ENCODE peak calls at places on chromosomes 4 and X, in six cellular contexts. One of them, this sample, is unnamed.

GRCh38 chrX:108437789-108438623 is at the start of gene COL4A6:
- DNase-seq in cardiac fibroblast: no peak
- DNase-seq in right atrium auricular region: no peak
- DNase-seq in lung: no peak
- DNase-seq in heart left ventricle: no peak
- DNase-seq in upper lobe of right lung: peak
- DNase-seq in this sample: peak

GRCh38 chrX:153380691-153381090 is 20.5 kb downstream of the PNMA6E start:
- DNase-seq in cardiac fibroblast: no peak
- DNase-seq in right atrium auricular region: no peak
- DNase-seq in lung: no peak
- DNase-seq in heart left ventricle: no peak
- DNase-seq in upper lobe of right lung: no peak
- DNase-seq in this sample: no peak

GRCh38 chr4:108702960-108703359 is 52.6 kb downstream of the OSTC start:
- DNase-seq in cardiac fibroblast: no peak
- DNase-seq in right atrium auricular region: no peak
- DNase-seq in lung: no peak
- DNase-seq in heart left ventricle: no peak
- DNase-seq in upper lobe of right lung: no peak
- DNase-seq in this sample: no peak

GRCh38 chrX:340641-341423 is 22.2 kb upstream of the GTPBP6 start:
- DNase-seq in cardiac fibroblast: no peak
- DNase-seq in right atrium auricular region: no peak
- DNase-seq in lung: no peak
- DNase-seq in heart left ventricle: no peak
- DNase-seq in upper lobe of right lung: peak
- DNase-seq in this sample: no peak

GRCh38 chr4:44145868-44146267 is 302.7 kb downstream of the KCTD8 start:
- DNase-seq in cardiac fibroblast: peak
- DNase-seq in right atrium auricular region: no peak
- DNase-seq in lung: no peak
- DNase-seq in heart left ventricle: no peak
- DNase-seq in upper lobe of right lung: no peak
- DNase-seq in this sample: peak

GRCh38 chrX:107526141-107526540 is 76.7 kb downstream of the FRMPD3 start:
- DNase-seq in cardiac fibroblast: no peak
- DNase-seq in right atrium auricular region: no peak
- DNase-seq in lung: no peak
- DNase-seq in heart left ventricle: no peak
- DNase-seq in upper lobe of right lung: no peak
- DNase-seq in this sample: no peak

GRCh38 chr4:129043523-129043922 is 49.8 kb downstream of the SCLT1 start:
- DNase-seq in cardiac fibroblast: peak
- DNase-seq in right atrium auricular region: no peak
- DNase-seq in lung: no peak
- DNase-seq in heart left ventricle: no peak
- DNase-seq in upper lobe of right lung: no peak
- DNase-seq in this sample: peak

GRCh38 chrX:115547448-115547847 is 13.5 kb upstream of the PLS3 start:
- DNase-seq in cardiac fibroblast: no peak
- DNase-seq in right atrium auricular region: no peak
- DNase-seq in lung: no peak
- DNase-seq in heart left ventricle: no peak
- DNase-seq in upper lobe of right lung: no peak
- DNase-seq in this sample: no peak

GRCh38 chrX:267771-268261 is 13.4 kb upstream of the PLCXD1 start:
- DNase-seq in cardiac fibroblast: no peak
- DNase-seq in right atrium auricular region: peak
- DNase-seq in lung: no peak
- DNase-seq in heart left ventricle: peak
- DNase-seq in upper lobe of right lung: peak
- DNase-seq in this sample: no peak

GRCh38 chr4:99025506-99025905 is 30.0 kb downstream of the METAP1 start:
- DNase-seq in cardiac fibroblast: no peak
- DNase-seq in right atrium auricular region: no peak
- DNase-seq in lung: no peak
- DNase-seq in heart left ventricle: no peak
- DNase-seq in upper lobe of right lung: no peak
- DNase-seq in this sample: no peak

GRCh38 chrX:23952984-23953907 is 45.4 kb downstream of the CXorf58 start:
- DNase-seq in cardiac fibroblast: no peak
- DNase-seq in right atrium auricular region: no peak
- DNase-seq in lung: no peak
- DNase-seq in heart left ventricle: no peak
- DNase-seq in upper lobe of right lung: no peak
- DNase-seq in this sample: no peak

GRCh38 chrX:131288738-131289511 is at the start of gene IGSF1:
- DNase-seq in cardiac fibroblast: peak
- DNase-seq in right atrium auricular region: no peak
- DNase-seq in lung: no peak
- DNase-seq in heart left ventricle: peak
- DNase-seq in upper lobe of right lung: no peak
- DNase-seq in this sample: peak

GRCh38 chr4:177442623-177443155 is 452 bp upstream of the AGA start:
- DNase-seq in cardiac fibroblast: no peak
- DNase-seq in right atrium auricular region: no peak
- DNase-seq in lung: no peak
- DNase-seq in heart left ventricle: no peak
- DNase-seq in upper lobe of right lung: no peak
- DNase-seq in this sample: no peak

GRCh38 chr4:105215609-105216313 is 69.1 kb downstream of the TET2 start:
- DNase-seq in cardiac fibroblast: peak
- DNase-seq in right atrium auricular region: no peak
- DNase-seq in lung: no peak
- DNase-seq in heart left ventricle: no peak
- DNase-seq in upper lobe of right lung: no peak
- DNase-seq in this sample: peak
- H3K4me3 ChIP-seq in cardiac fibroblast: no peak
- H3K4me3 ChIP-seq in right atrium auricular region: no peak
- H3K4me3 ChIP-seq in lung: no peak
- H3K4me3 ChIP-seq in heart left ventricle: no peak
- H3K4me3 ChIP-seq in upper lobe of right lung: no peak
- H3K4me3 ChIP-seq in this sample: no peak

GRCh38 chrX:80184854-80185253 is 170.3 kb downstream of the TBX22 start:
- DNase-seq in cardiac fibroblast: no peak
- DNase-seq in right atrium auricular region: no peak
- DNase-seq in lung: no peak
- DNase-seq in heart left ventricle: no peak
- DNase-seq in upper lobe of right lung: no peak
- DNase-seq in this sample: no peak
- TF ChIP-seq CTCF in cardiac fibroblast: no peak
- TF ChIP-seq CTCF in right atrium auricular region: no peak
- TF ChIP-seq CTCF in lung: no peak
- TF ChIP-seq CTCF in heart left ventricle: no peak
- TF ChIP-seq CTCF in upper lobe of right lung: no peak
- TF ChIP-seq CTCF in this sample: no peak

DNA sequence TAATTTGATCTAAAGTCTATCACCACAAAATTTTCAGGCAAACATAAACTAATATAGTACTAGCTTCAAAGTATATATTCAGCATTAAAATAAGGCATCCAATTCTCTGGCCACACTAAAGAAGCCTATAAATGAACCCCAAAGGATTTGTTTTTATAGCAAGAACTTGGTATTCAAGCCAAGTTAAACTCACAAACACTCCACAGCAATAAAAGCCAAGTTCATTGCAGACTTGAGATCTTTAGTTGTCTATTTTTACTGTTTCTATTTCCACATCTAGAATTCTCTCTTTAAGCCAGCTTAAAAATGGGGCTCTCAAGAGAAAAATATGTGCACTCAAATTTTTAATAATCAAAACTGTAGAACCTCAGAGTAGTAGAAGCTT is 51.1 kb downstream of the WDFY3 start:
- DNase-seq in cardiac fibroblast: peak
- DNase-seq in right atrium auricular region: no peak
- DNase-seq in lung: no peak
- DNase-seq in heart left ventricle: no peak
- DNase-seq in upper lobe of right lung: no peak
- DNase-seq in this sample: no peak
- H3K4me3 ChIP-seq in cardiac fibroblast: no peak
- H3K4me3 ChIP-seq in right atrium auricular region: no peak
- H3K4me3 ChIP-seq in lung: no peak
- H3K4me3 ChIP-seq in heart left ventricle: no peak
- H3K4me3 ChIP-seq in upper lobe of right lung: no peak
- H3K4me3 ChIP-seq in this sample: no peak

GRCh38 chr4:182502074-182502473 is 258.9 kb downstream of the TENM3 start:
- DNase-seq in cardiac fibroblast: no peak
- DNase-seq in right atrium auricular region: no peak
- DNase-seq in lung: no peak
- DNase-seq in heart left ventricle: no peak
- DNase-seq in upper lobe of right lung: no peak
- DNase-seq in this sample: no peak
- TF ChIP-seq CTCF in cardiac fibroblast: no peak
- TF ChIP-seq CTCF in right atrium auricular region: no peak
- TF ChIP-seq CTCF in lung: no peak
- TF ChIP-seq CTCF in heart left ventricle: no peak
- TF ChIP-seq CTCF in upper lobe of right lung: no peak
- TF ChIP-seq CTCF in this sample: no peak

DNA sequence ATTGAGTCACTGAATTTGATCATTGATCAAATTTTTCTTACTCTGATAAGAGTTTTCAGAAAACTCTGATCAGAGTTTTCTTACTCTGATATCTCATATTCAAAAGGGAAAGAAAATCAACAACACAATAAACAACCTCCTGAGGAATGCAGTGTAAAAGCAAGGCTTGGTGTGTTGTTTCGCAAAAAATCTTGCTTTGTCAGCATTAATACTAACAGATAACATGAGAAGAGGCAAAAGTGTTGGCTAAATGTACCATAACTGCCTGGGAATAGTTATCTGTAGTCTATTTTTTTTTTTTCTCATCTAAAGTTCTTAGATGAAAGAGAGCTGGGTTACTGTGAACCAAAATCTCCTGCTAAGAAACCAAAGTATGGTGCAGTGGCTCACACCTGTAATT is 24.8 kb downstream of the PLAC8 start:
- DNase-seq in cardiac fibroblast: no peak
- DNase-seq in right atrium auricular region: no peak
- DNase-seq in lung: no peak
- DNase-seq in heart left ventricle: no peak
- DNase-seq in upper lobe of right lung: no peak
- DNase-seq in this sample: no peak
- H3K4me3 ChIP-seq in cardiac fibroblast: no peak
- H3K4me3 ChIP-seq in right atrium auricular region: no peak
- H3K4me3 ChIP-seq in lung: no peak
- H3K4me3 ChIP-seq in heart left ventricle: no peak
- H3K4me3 ChIP-seq in upper lobe of right lung: no peak
- H3K4me3 ChIP-seq in this sample: no peak

DNA sequence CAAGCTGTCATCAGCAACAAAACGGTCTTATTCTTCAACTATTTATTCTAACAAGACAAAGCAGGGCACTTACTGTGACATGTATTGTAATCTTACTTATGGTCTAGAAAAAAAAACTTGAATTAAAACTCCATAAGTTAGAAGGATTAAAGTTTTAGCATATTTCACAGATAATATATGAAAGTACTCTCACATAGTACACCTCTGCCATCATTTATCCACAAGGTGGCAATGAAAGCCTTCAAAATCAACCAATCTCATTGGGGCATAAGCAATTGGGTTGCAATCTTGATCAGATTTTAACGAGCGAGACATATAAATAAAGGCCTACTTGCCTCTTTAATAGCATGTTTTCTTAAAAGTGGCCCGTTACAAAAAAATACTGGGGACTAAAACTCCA is 1382.9 kb downstream of the FAM133A start:
- DNase-seq in cardiac fibroblast: peak
- DNase-seq in right atrium auricular region: no peak
- DNase-seq in lung: no peak
- DNase-seq in heart left ventricle: no peak
- DNase-seq in upper lobe of right lung: no peak
- DNase-seq in this sample: no peak
- TF ChIP-seq CTCF in cardiac fibroblast: no peak
- TF ChIP-seq CTCF in right atrium auricular region: no peak
- TF ChIP-seq CTCF in lung: no peak
- TF ChIP-seq CTCF in heart left ventricle: no peak
- TF ChIP-seq CTCF in upper lobe of right lung: no peak
- TF ChIP-seq CTCF in this sample: peak

DNA sequence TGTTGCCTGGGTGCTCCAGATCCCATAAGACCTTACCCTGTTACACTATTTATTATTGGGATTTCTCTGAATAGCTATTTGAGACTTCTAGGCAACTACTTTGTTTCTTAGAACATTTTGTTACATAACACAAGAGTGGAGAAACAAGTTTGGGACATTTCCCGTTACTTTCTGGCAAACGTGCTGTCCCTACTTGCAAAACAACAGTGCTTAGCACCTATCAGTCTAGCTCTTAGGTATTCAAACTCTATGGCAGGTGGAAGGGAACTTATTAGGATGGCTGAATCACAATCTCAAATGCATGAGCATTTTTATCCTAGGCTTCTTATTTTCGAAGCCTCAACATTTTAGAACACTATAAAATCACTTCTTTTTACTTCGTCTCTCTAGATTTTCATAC is 613.6 kb downstream of the DMD start:
- DNase-seq in cardiac fibroblast: no peak
- DNase-seq in right atrium auricular region: no peak
- DNase-seq in lung: no peak
- DNase-seq in heart left ventricle: no peak
- DNase-seq in upper lobe of right lung: no peak
- DNase-seq in this sample: no peak
- H3K4me3 ChIP-seq in cardiac fibroblast: no peak
- H3K4me3 ChIP-seq in right atrium auricular region: no peak
- H3K4me3 ChIP-seq in lung: no peak
- H3K4me3 ChIP-seq in heart left ventricle: no peak
- H3K4me3 ChIP-seq in upper lobe of right lung: no peak
- H3K4me3 ChIP-seq in this sample: no peak

This sample was measured in brain microvascular endothelial cell.